ENCODE peak calls at places on chromosome 20, in six cellular contexts. K is activated T-helper 1 cell treated with anti-CD3 and anti-CD28 coated beads, Interleukin-12 subunit alpha, Interleukin-12 subunit beta, Interleukin-2, Interleukin-4 antibody, amounts not matched to agents 30 ng/mL and 10 ng/mL and 1 ng/mL, durations not matched to agents 14 hours and 24 hours and 36 hours; I is AG20443; S is stimulated activated CD8-positive, alpha-beta memory T cell treated with anti-CD3 and anti-CD28 coated beads, Interleukin-2, amount 100 ng/mL, for 1 hour; U is HFFc6; Y is fibroblast of mammary gland. Z is an unnamed sample.

GRCh38 chr20:22925613-22925983 is 109.5 kb upstream of the SSTR4 start:
- DNase-seq in I (no peak), U (no peak), S (no peak), K (no peak), Y (peak; percentile 59), Z (no peak)

GRCh38 chr20:2165871-2166270 is 64.2 kb downstream of the STK35 start:
- DNase-seq in I (no peak), K (no peak), Y (no peak), S (no peak), U (no peak), Z (no peak)

GRCh38 chr20:1622450-1622849 is 2.6 kb upstream of the SIRPB1 start:
- DNase-seq in K (no peak), U (no peak), S (no peak), Y (no peak), I (no peak), Z (no peak)

GRCh38 chr20:60352017-60352416 is 393.8 kb downstream of the CDH26 start:
- DNase-seq in S (no peak), K (no peak), I (no peak), U (no peak), Y (no peak), Z (no peak)

GRCh38 chr20:32482251-32483220 is 102.6 kb downstream of the NOL4L start:
- DNase-seq in U (no peak), Y (no peak), S (no peak), I (peak; percentile 59), K (peak; percentile 17), Z (no peak)

GRCh38 chr20:49641683-49642649 is 71.7 kb downstream of the B4GALT5 start:
- DNase-seq in Y (no peak), U (no peak), K (peak; percentile 12), S (no peak), I (no peak), Z (peak; percentile 39)

GRCh38 chr20:63411151-63411897 is 50.2 kb upstream of the CHRNA4 start:
- DNase-seq in U (no peak), K (no peak), S (no peak), I (no peak), Y (no peak), Z (no peak)

GRCh38 chr20:53949319-53949839 is 121.0 kb downstream of the BCAS1 start:
- DNase-seq in I (peak; percentile 91), S (peak; percentile 58), K (peak; percentile 75), U (peak; percentile 91), Y (peak; percentile 95), Z (no peak)

GRCh38 chr20:2203436-2203835 is 92.4 kb upstream of the TGM3 start:
- DNase-seq in Y (no peak), K (no peak), S (no peak), U (no peak), I (no peak), Z (no peak)

GRCh38 chr20:1826046-1826445 is 69.2 kb upstream of the SIRPA start:
- DNase-seq in I (no peak), U (no peak), Y (no peak), S (no peak), K (no peak), Z (no peak)

GRCh38 chr20:51661609-51662178 is 106.5 kb downstream of the ATP9A start:
- DNase-seq in I (no peak), U (peak; percentile 74), S (peak; percentile 2), K (peak; percentile 20), Y (peak; percentile 82), Z (no peak)

GRCh38 chr20:59784365-59785117 is 148.9 kb downstream of the SYCP2 start:
- DNase-seq in U (no peak), S (no peak), I (no peak), K (no peak), Y (no peak), Z (no peak)

GRCh38 chr20:3218307-3218988 is 9.2 kb downstream of the ITPA start:
- DNase-seq in K (peak; percentile 63), S (peak; percentile 47), I (peak; percentile 88), Y (peak; percentile 18), U (no peak), Z (no peak)

GRCh38 chr20:16518068-16518783 is 55.0 kb downstream of the KIF16B start:
- DNase-seq in U (no peak), I (peak; percentile 76), Y (peak; percentile 58), S (no peak), K (no peak), Z (peak; percentile 30)

GRCh38 chr20:1001981-1002681 is at the start of gene RSPO4:
- DNase-seq in K (no peak), U (no peak), I (peak; percentile 58), S (no peak), Y (no peak), Z (no peak)

GRCh38 chr20:50130995-50131394 is 18.0 kb upstream of the UBE2V1 start:
- DNase-seq in Y (no peak), K (no peak), S (no peak), U (peak; percentile 53), I (peak; percentile 33), Z (no peak)

GRCh38 chr20:58192567-58192966 is 35.9 kb downstream of the ANKRD60 start:
- DNase-seq in Y (no peak), U (no peak), K (no peak), I (no peak), S (no peak), Z (no peak)

GRCh38 chr20:17808357-17808756 is 108.6 kb downstream of the BANF2 start:
- DNase-seq in U (peak; percentile 70), S (no peak), I (peak; percentile 65), Y (peak; percentile 94), K (no peak), Z (no peak)

GRCh38 chr20:43911066-43911465 is 3.6 kb upstream of the TOX2 start:
- DNase-seq in I (peak; percentile 36), K (no peak), Y (peak; percentile 79), U (peak; percentile 84), S (no peak), Z (no peak)

GRCh38 chr20:18272451-18272850 is 15.9 kb upstream of the ZNF133 start:
- DNase-seq in S (no peak), K (no peak), U (peak; percentile 28), Y (peak; percentile 40), I (peak; percentile 44), Z (no peak)

GRCh38 chr20:36855241-36855657 is 20.7 kb upstream of the TLDC2 start:
- DNase-seq in U (no peak), K (no peak), I (no peak), Y (peak; percentile 49), S (no peak), Z (no peak)

GRCh38 chr20:24425523-24425922 is 43.9 kb upstream of the SYNDIG1 start:
- DNase-seq in K (no peak), Y (no peak), S (no peak), I (no peak), U (no peak), Z (no peak)

GRCh38 chr20:62924567-62925419 is 1.5 kb downstream of the DIDO1 start:
- DNase-seq in I (peak; percentile 36), K (no peak), Y (peak; percentile 47), S (no peak), U (peak; percentile 22), Z (no peak)

GRCh38 chr20:62824476-62825287 is 7.8 kb downstream of the COL9A3 start:
- DNase-seq in S (no peak), Y (no peak), K (peak; percentile 34), U (no peak), I (no peak), Z (no peak)

GRCh38 chr20:17431621-17432364 is 99.4 kb downstream of the BFSP1 start:
- DNase-seq in K (peak; percentile 24), U (peak; percentile 22), I (peak; percentile 76), S (no peak), Y (peak; percentile 49), Z (peak; percentile 29)

GRCh38 chr20:64153861-64154589 is 10.2 kb upstream of the MYT1 start:
- DNase-seq in S (no peak), U (no peak), I (no peak), Y (no peak), K (no peak), Z (no peak)

GRCh38 chr20:48489656-48490055 is 338.1 kb downstream of the PREX1 start:
- DNase-seq in K (no peak), S (no peak), U (no peak), Y (no peak), I (no peak), Z (peak; percentile 9)

GRCh38 chr20:58081842-58082241 is 146.6 kb downstream of the ANKRD60 start:
- DNase-seq in I (peak; percentile 70), Y (peak; percentile 63), S (no peak), U (peak; percentile 77), K (no peak), Z (no peak)

GRCh38 chr20:41150664-41151063 is 13.3 kb downstream of the PLCG1 start:
- DNase-seq in Y (peak; percentile 23), K (no peak), S (no peak), I (peak; percentile 34), U (no peak), Z (no peak)